ENCODE peak calls at places on chromosomes 13 and 19, in nine cellular contexts. T is CD8-positive, alpha-beta T cell; P is fibroblast of villous mesenchyme; F is activated B cell treated with CpG ODN at 0.5 μM for 24 hours; R is cardiac fibroblast; Y is PC-9; J is GM20000; G is GM10248; V is heart left ventricle. S is an unnamed sample.

GRCh38 chr13:69243366-69243765 is 864.3 kb upstream of the ATXN8OS start:
- DNase-seq in Y (no peak), G (no peak), V (no peak), J (no peak), F (no peak), P (no peak), T (no peak), R (no peak), S (no peak)

GRCh38 chr13:112042496-112042895 is 24.5 kb upstream of the SOX1 start:
- DNase-seq in Y (no peak), P (no peak), G (no peak), T (no peak), R (no peak), J (no peak), F (no peak), V (no peak), S (no peak)

GRCh38 chr13:43981091-43981490 is 101.4 kb downstream of the LACC1 start:
- DNase-seq in F (no peak), G (no peak), T (no peak), Y (no peak), R (no peak), J (no peak), P (no peak), V (no peak), S (no peak)

GRCh38 chr13:85538957-85539356 is 260.3 kb downstream of the SLITRK6 start:
- DNase-seq in G (no peak), P (no peak), F (no peak), T (no peak), R (no peak), V (no peak), Y (no peak), J (no peak), S (no peak)

GRCh38 chr13:20489185-20489820 is 36.4 kb downstream of the CRYL1 start:
- DNase-seq in P (no peak), J (peak), Y (peak), F (no peak), R (peak), V (peak), G (peak), T (peak), S (no peak)

GRCh38 chr19:45524575-45525129 is 17.4 kb downstream of the VASP start:
- DNase-seq in F (no peak), J (no peak), P (no peak), Y (no peak), G (no peak), V (no peak), T (no peak), R (no peak), S (no peak)

GRCh38 chr19:13483215-13483614 is 23.1 kb downstream of the CACNA1A start:
- DNase-seq in Y (no peak), G (no peak), V (no peak), J (no peak), P (no peak), R (no peak), F (no peak), T (no peak), S (no peak)

GRCh38 chr13:50129923-50130685 is 114.9 kb downstream of the KCNRG start:
- DNase-seq in Y (no peak), F (peak), G (no peak), T (peak), V (peak), P (no peak), J (peak), R (peak), S (no peak)

GRCh38 chr19:47350599-47350998 is 1.5 kb downstream of the DHX34 start:
- DNase-seq in T (no peak), G (no peak), Y (no peak), P (no peak), V (no peak), J (no peak), R (no peak), F (no peak), S (no peak)

GRCh38 chr13:99040536-99041141 is 62.8 kb upstream of the DOCK9 start:
- DNase-seq in J (no peak), T (no peak), G (no peak), R (no peak), Y (peak), P (no peak), F (no peak), V (no peak), S (no peak)

GRCh38 chr13:20182231-20182846 is 10.4 kb downstream of the GJB2 start:
- DNase-seq in G (peak), V (no peak), F (no peak), P (peak), R (peak), J (peak), Y (peak), T (peak), S (no peak)

GRCh38 chr13:55999709-56000108 is 1141.0 kb upstream of the PRR20A start:
- DNase-seq in T (no peak), P (no peak), Y (no peak), R (no peak), F (no peak), V (no peak), G (no peak), J (no peak), S (no peak)

GRCh38 chr13:59038824-59039223 is 1124.9 kb downstream of the DIAPH3 start:
- DNase-seq in T (no peak), Y (no peak), P (no peak), G (no peak), R (no peak), F (no peak), J (no peak), V (no peak), S (no peak)

GRCh38 chr13:64276232-64276631 is 2860.6 kb upstream of the PCDH20 start:
- DNase-seq in J (no peak), Y (no peak), R (no peak), T (no peak), G (no peak), F (no peak), P (no peak), V (no peak), S (no peak)

GRCh38 chr13:56166864-56167263 is 973.9 kb upstream of the PRR20A start:
- DNase-seq in T (no peak), R (no peak), F (no peak), V (no peak), Y (no peak), P (no peak), J (no peak), G (no peak), S (no peak)

GRCh38 chr13:58004761-58005160 is 373.2 kb downstream of the PCDH17 start:
- DNase-seq in T (no peak), J (no peak), F (no peak), Y (no peak), P (no peak), G (no peak), R (no peak), V (no peak), S (no peak)

DNA sequence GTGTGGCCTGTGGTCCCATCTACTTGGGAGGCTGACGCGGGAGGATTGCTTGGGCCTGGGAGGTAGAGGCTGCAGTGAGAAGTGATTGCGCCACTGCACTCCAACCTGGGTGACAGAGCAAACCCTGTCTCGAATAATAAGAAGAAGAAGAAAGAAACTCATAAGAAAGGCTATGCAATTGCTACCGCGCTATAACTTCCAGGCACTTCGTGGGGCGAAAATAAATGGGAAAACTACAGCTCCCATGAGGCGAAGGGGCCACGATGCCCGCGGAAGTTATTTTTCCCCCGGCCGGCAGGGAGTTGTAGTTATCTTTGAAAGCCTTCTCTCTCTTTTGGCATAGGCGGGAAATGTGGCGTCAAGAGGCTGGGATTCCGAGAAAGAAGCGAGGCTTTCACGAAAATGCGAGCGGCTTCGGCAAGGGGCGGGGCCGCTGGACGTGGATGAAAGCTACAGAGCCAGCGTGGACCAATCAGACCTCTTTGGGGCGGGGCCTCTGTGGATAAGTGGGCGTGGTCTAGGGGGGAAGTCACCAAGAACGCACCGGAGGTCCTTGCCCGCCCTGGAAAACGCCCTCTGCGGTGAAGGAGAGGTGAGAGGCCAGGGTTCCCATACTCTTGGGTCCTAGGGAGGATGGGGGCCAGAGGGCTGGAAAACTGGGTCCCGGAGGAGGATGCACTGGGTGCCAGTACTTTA is at the start of gene NUCB1:
- DNase-seq in J (peak), Y (peak), V (peak), T (peak), P (peak), F (peak), G (peak), R (peak), S (peak)
- TF ChIP-seq CTCF in J (no peak), Y (no peak), V (peak), T (no peak), P (peak), F (no peak), G (no peak), R (peak), S (peak)

GRCh38 chr13:73767191-73767741 is 366.9 kb downstream of the KLF12 start:
- DNase-seq in V (no peak), Y (no peak), P (no peak), G (no peak), T (no peak), F (no peak), J (no peak), R (no peak), S (no peak)

GRCh38 chr13:73772449-73773186 is 361.6 kb downstream of the KLF12 start:
- DNase-seq in G (no peak), V (no peak), T (no peak), R (no peak), J (no peak), P (no peak), Y (no peak), F (no peak), S (no peak)

GRCh38 chr13:73765651-73766384 is 368.4 kb downstream of the KLF12 start:
- DNase-seq in R (peak), Y (no peak), G (peak), T (peak), J (peak), F (peak), P (peak), V (peak), S (no peak)

DNA sequence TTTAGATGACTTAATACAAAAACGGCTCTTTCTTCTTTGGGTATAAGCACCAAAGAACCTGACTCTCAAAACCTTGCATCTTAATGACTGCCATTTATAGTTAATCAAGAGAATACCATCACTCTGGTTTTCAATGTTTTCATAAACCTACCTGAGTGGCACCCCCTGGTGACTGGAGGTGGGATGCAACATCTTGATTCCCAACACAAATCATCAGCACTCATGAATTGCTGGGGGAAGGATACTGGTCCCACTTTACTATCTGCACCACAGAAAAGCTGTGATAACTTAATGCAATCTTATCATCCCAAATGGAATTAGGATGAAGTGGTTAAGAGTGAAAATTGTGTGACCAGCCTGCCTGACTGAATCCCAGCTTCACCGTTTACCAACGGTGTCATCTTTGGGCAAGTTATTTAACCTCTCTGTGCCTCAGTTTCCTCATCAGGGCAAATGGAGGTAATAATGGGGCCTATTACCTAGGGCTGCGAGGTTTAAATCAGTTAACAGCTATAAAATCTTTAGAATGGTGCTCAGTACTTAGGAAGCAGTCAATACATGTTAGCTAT is 366.4 kb downstream of the KLF12 start:
- DNase-seq in F (no peak), T (peak), Y (no peak), R (no peak), J (peak), V (no peak), P (no peak), G (no peak), S (no peak)
- TF ChIP-seq CTCF in F (no peak), T (peak), Y (peak), R (peak), J (peak), V (peak), P (peak), G (peak), S (peak)

DNA sequence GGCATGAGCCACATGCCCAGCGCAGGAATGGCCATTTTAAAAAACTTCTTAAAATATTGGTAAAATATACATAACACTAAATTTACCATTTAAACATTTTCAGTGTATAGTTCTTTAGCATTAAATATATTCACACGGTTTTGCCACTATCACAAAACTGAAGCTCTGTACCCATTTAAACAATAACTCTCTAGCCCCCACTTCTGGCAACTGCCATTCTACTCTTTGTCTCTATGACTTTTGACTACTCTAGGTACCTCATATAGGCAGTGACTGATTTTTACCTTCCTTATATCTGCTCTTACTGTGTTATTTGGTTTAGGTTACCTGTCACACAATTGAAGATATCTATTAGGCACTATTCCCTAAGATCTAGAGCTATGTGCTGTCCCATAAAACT is 2.3 kb upstream of the KBTBD7 start:
- DNase-seq in F (no peak), P (no peak), Y (no peak), G (no peak), R (peak), V (no peak), T (no peak), J (no peak), S (no peak)
- TF ChIP-seq CTCF in F (no peak), P (peak), Y (no peak), G (peak), R (peak), V (no peak), T (no peak), J (no peak), S (no peak)

DNA sequence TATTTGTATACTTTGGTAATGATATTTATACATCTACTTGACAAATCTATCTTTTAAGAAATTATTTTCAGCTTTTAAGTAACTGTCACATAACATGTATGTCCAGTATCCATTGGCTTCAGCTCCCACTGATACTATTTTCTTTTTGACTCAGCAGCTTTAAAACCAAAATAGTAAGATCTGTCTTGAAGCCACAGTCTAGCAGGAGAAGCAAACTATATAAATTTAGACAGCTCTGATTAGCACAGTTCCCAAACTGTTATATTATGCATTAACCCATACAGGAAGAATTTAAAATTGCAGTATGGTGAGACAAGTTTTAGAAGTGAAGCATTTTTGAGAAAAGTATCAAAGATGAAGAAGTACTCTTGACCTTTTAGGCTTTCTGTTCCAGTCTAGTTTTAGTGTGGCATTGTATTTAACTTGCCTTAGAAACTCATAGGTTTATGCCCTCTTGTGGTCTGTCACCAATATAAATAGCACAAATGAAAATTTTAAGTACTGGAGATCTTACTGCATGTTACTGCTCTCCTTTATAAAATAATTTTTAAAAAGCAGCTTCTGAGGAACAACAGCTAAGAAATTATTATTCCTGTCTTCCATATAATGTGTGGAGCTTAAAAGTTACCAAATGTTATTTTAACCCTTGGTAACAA is 24.7 kb downstream of the URI1 start:
- DNase-seq in P (no peak), J (no peak), R (peak), Y (no peak), T (no peak), V (no peak), F (no peak), G (no peak), S (no peak)
- TF ChIP-seq CTCF in P (peak), J (no peak), R (peak), Y (peak), T (peak), V (peak), F (no peak), G (no peak), S (peak)

DNA sequence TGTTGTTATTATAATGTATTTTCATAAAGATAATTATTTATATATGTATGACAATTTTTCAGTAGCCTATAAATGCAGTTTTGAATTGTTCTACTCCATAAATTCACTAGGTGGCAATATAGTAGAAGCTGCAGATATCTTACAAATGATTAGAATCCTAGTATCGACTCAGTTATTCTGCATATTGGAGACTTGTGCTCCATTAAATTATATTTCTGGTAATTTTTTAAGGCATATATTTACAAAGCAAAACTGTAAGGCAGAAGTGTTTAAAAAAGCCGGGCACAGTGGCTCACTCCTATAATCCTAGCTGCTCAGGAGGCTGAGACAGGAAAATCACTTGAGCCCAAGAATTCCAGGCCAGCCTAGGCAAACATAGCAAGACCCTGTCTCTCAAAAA is 58.7 kb downstream of the DPY19L3 start:
- DNase-seq in T (no peak), V (no peak), G (no peak), J (no peak), F (no peak), P (peak), R (peak), Y (no peak), S (no peak)
- TF ChIP-seq CTCF in T (no peak), V (peak), G (no peak), J (peak), F (no peak), P (peak), R (peak), Y (peak), S (peak)

DNA sequence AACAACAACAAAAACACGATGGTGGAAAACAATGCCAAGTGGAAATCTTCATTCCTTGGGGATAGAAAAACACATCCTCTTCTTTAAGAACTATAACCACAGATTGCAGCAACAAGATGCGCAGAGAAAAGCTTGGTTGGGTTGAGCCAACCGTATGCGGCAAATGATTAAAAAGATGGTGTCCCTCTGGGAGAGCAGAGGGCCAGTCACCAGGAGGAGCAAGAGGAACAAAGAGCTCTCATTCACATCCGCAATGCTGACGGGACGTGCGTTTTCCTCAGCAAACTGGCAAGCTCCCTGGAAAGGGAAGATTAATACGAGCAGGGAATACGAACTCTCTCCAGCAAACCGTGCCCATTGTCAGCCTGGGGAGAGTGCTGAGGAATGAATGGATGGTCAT is 141.6 kb downstream of the KATNAL1 start:
- DNase-seq in R (peak), V (no peak), F (no peak), G (no peak), P (no peak), T (no peak), Y (no peak), J (no peak), S (no peak)
- TF ChIP-seq CTCF in R (no peak), V (no peak), F (no peak), G (no peak), P (no peak), T (no peak), Y (no peak), J (no peak), S (peak)

S was measured in AG09319.